ENCODE peak calls at places on chromosomes 11 and 22, in ten cellular contexts. A is stromal cell of bone marrow; Q is LHCN-M2; O is HFFc6; G is MCF 10A; U is astrocyte of the spinal cord; W is NCI-H146; B is activated CD8-positive, alpha-beta memory T cell treated with anti-CD3 and anti-CD28 coated beads for 24 hours; V is activated CD4-positive, alpha-beta T cell treated with anti-CD3 and anti-CD28 coated beads for 4 hours; M is cerebellar nuclear complex. Z is an unnamed sample.

GRCh38 chr11:44987506-44987905 is 36.8 kb upstream of the TP53I11 start:
- DNase-seq in U (no peak), M (no peak), Q (no peak), B (peak; percentile 30), V (no peak), W (no peak), A (no peak), O (no peak), G (no peak), Z (no peak)

GRCh38 chr11:2587976-2588748 is 111.6 kb downstream of the KCNQ1OT1 start:
- DNase-seq in U (no peak), W (no peak), O (no peak), G (no peak), M (no peak), Q (no peak), B (no peak), V (no peak), A (no peak), Z (no peak)

GRCh38 chr22:24437820-24438328 is 10.5 kb downstream of the ADORA2A start:
- DNase-seq in W (no peak), B (no peak), O (peak; percentile 72), A (no peak), Q (no peak), G (peak; percentile 20), U (no peak), V (no peak), M (no peak), Z (peak; percentile 79)

GRCh38 chr11:132008226-132008625 is 637.8 kb downstream of the NTM start:
- DNase-seq in G (no peak), M (no peak), V (no peak), U (no peak), B (no peak), A (no peak), O (no peak), Q (no peak), W (no peak), Z (no peak)

GRCh38 chr11:7020183-7020917 is at the start of the genes NLRP14 and ZNF214:
- DNase-seq in U (peak; percentile 95), B (no peak), V (no peak), W (peak; percentile 92), Q (peak; percentile 90), M (peak; percentile 79), G (peak; percentile 94), O (peak; percentile 85), A (peak; percentile 92), Z (peak; percentile 92)

GRCh38 chr11:126764221-126764620 is 236.3 kb downstream of the KIRREL3 start:
- DNase-seq in A (peak; percentile 6), G (peak; percentile 2), W (peak; percentile 53), O (no peak), U (no peak), B (no peak), V (no peak), Q (no peak), M (no peak), Z (peak; percentile 31)

GRCh38 chr11:32149748-32150147 is 58.9 kb downstream of the RCN1 start:
- DNase-seq in U (no peak), Q (no peak), G (no peak), O (no peak), A (no peak), M (no peak), B (no peak), V (no peak), W (no peak), Z (no peak)

GRCh38 chr11:116962108-116962507 is 124.7 kb upstream of the APOA1 start:
- DNase-seq in O (peak; percentile 24), W (no peak), V (no peak), M (no peak), U (peak; percentile 39), G (no peak), Q (no peak), A (no peak), B (no peak), Z (no peak)

GRCh38 chr11:100557830-100558611 is 129.1 kb upstream of the ARHGAP42 start:
- DNase-seq in M (no peak), W (no peak), B (no peak), O (no peak), A (peak; percentile 50), Q (peak; percentile 25), U (peak; percentile 52), G (peak; percentile 49), V (no peak), Z (peak; percentile 54)

GRCh38 chr11:117833401-117833891 is 8.9 kb upstream of the FXYD2 start:
- DNase-seq in O (no peak), M (no peak), G (peak; percentile 75), V (no peak), B (peak; percentile 54), W (peak; percentile 98), A (no peak), Q (peak; percentile 20), U (no peak), Z (no peak)

GRCh38 chr11:68968306-68969255 is 12.2 kb downstream of the MRGPRD start:
- DNase-seq in A (no peak), B (peak; percentile 28), Q (no peak), G (no peak), W (no peak), V (no peak), M (no peak), U (no peak), O (peak; percentile 11), Z (no peak)

GRCh38 chr11:12134239-12134590 is 23.8 kb downstream of the MICAL2 start:
- DNase-seq in O (no peak), V (no peak), A (no peak), M (no peak), U (no peak), B (no peak), Q (no peak), W (no peak), G (no peak), Z (no peak)

GRCh38 chr11:19546325-19546724 is 166.3 kb upstream of the NAV2 start:
- DNase-seq in Q (no peak), V (no peak), B (no peak), M (no peak), W (peak; percentile 61), G (no peak), A (peak; percentile 25), O (no peak), U (no peak), Z (peak; percentile 6)

GRCh38 chr11:111694851-111695250 is 71.3 kb downstream of the PPP2R1B start:
- DNase-seq in V (no peak), W (peak; percentile 40), B (no peak), U (peak; percentile 90), O (no peak), Q (peak; percentile 87), A (peak; percentile 91), M (no peak), G (no peak), Z (peak; percentile 87)

GRCh38 chr11:20367313-20367948 is 3.9 kb downstream of the HTATIP2 start:
- DNase-seq in O (peak; percentile 89), Q (peak; percentile 89), U (peak; percentile 93), G (peak; percentile 91), A (peak; percentile 88), B (peak; percentile 68), M (no peak), W (no peak), V (peak; percentile 64), Z (peak; percentile 83)

GRCh38 chr22:47450876-47451475 is 688.5 kb downstream of the TBC1D22A start:
- DNase-seq in B (no peak), W (no peak), Q (no peak), O (no peak), M (no peak), V (no peak), G (no peak), U (no peak), A (no peak), Z (no peak)

GRCh38 chr11:92854952-92855351 is 114.5 kb upstream of the MTNR1B start:
- DNase-seq in A (no peak), U (no peak), V (no peak), O (no peak), W (no peak), Q (no peak), B (no peak), M (no peak), G (no peak), Z (no peak)

GRCh38 chr22:27542602-27543001 is 259.0 kb downstream of the MN1 start:
- DNase-seq in M (no peak), G (no peak), B (no peak), A (no peak), Q (no peak), O (no peak), W (no peak), V (no peak), U (no peak), Z (no peak)

GRCh38 chr11:122727101-122727929 is 71.8 kb downstream of the UBASH3B start:
- DNase-seq in V (peak; percentile 45), W (no peak), B (peak; percentile 72), U (no peak), Q (no peak), M (no peak), A (no peak), O (no peak), G (no peak), Z (peak; percentile 49)

GRCh38 chr22:37197451-37198289 is 9.6 kb upstream of the C1QTNF6 start:
- DNase-seq in B (no peak), W (no peak), V (no peak), A (peak; percentile 17), G (peak; percentile 91), M (no peak), Q (peak; percentile 59), O (peak; percentile 92), U (peak; percentile 52), Z (peak; percentile 88)

GRCh38 chr22:38982008-38982927 is at the start of gene APOBEC3B:
- DNase-seq in V (peak; percentile 42), O (peak; percentile 92), W (peak; percentile 78), U (peak; percentile 93), G (peak; percentile 98), M (no peak), Q (peak; percentile 94), B (peak; percentile 84), A (peak; percentile 82), Z (peak; percentile 96)

GRCh38 chr11:116930177-116930576 is 92.8 kb upstream of the APOA1 start:
- DNase-seq in W (no peak), A (no peak), O (no peak), M (no peak), Q (no peak), V (peak; percentile 35), U (peak; percentile 49), B (no peak), G (no peak), Z (no peak)

GRCh38 chr11:116499396-116500001 is 273.3 kb downstream of the BUD13 start:
- DNase-seq in O (peak; percentile 27), V (no peak), G (peak; percentile 78), M (no peak), W (peak; percentile 91), A (peak; percentile 9), B (peak; percentile 59), Q (peak; percentile 21), U (peak; percentile 43), Z (peak; percentile 19)

GRCh38 chr11:1305558-1306056 is 3.8 kb downstream of the TOLLIP start:
- DNase-seq in Q (no peak), M (no peak), A (no peak), G (no peak), O (no peak), U (no peak), B (peak; percentile 44), V (no peak), W (no peak), Z (no peak)

Z was measured in RPMI7951.